ENCODE peak calls at places on chromosomes 5 and 9, in four cellular contexts. O, S, I and W are unnamed samples. For H3K4me1, the result is how much of the 10 kb centered on the place peaks cover.

GRCh38 chr5:54643679-54644078 is 126.1 kb downstream of the SNX18 start:
- DNase-seq in O (no peak), S (peak), I (no peak), W (no peak)

GRCh38 chr5:180523629-180524466 is 29.7 kb downstream of the CNOT6 start:
- DNase-seq in O (no peak), S (peak), I (no peak), W (no peak)

GRCh38 chr5:141945511-141946024 is 12.4 kb downstream of the PCDH12 start:
- DNase-seq in O (no peak), S (no peak), I (no peak), W (no peak)

GRCh38 chr9:12426198-12426864 is 266.9 kb upstream of the TYRP1 start:
- DNase-seq in O (no peak), S (peak), I (no peak), W (no peak)

GRCh38 chr5:163489055-163489744 is 16.2 kb upstream of the MAT2B start:
- DNase-seq in O (no peak), S (peak), I (peak), W (no peak)

GRCh38 chr9:17631396-17631795 is 52.5 kb downstream of the SH3GL2 start:
- DNase-seq in O (no peak), S (no peak), I (no peak), W (no peak)

GRCh38 chr5:132887326-132887725 is 13.9 kb downstream of the LEAP2 start:
- DNase-seq in O (no peak), S (no peak), I (no peak), W (no peak)

GRCh38 chr9:16139781-16140180 is 586.9 kb downstream of the CCDC171 start:
- DNase-seq in O (no peak), S (no peak), I (no peak), W (peak)

GRCh38 chr5:5881294-5881693 is 458.8 kb downstream of the ICE1 start:
- DNase-seq in O (no peak), S (no peak), I (no peak), W (no peak)

GRCh38 chr5:172288465-172288864 is 4.9 kb upstream of the UBTD2 start:
- DNase-seq in O (no peak), S (no peak), I (no peak), W (no peak)

GRCh38 chr9:86816366-86816765 is 130.9 kb downstream of the GAS1 start:
- DNase-seq in O (no peak), S (no peak), I (no peak), W (no peak)

GRCh38 chr5:19927919-19928318 is 60.1 kb downstream of the CDH18 start:
- DNase-seq in O (no peak), S (peak), I (no peak), W (no peak)

GRCh38 chr5:168372351-168372946 is 81.0 kb downstream of the WWC1 start:
- DNase-seq in O (no peak), S (no peak), I (no peak), W (no peak)

GRCh38 chr5:105907016-105907415 is 1763.7 kb downstream of the EFNA5 start:
- DNase-seq in O (no peak), S (no peak), I (no peak), W (no peak)

GRCh38 chr9:135376511-135377173 is 102.9 kb upstream of the PPP1R26 start:
- DNase-seq in O (no peak), S (no peak), I (no peak), W (no peak)

GRCh38 chr5:139903805-139904565 is 108.4 kb downstream of the PSD2 start:
- DNase-seq in O (peak), S (peak), I (no peak), W (no peak)

GRCh38 chr5:36193746-36194145 is 41.8 kb downstream of the SKP2 start:
- DNase-seq in O (no peak), S (no peak), I (no peak), W (no peak)

GRCh38 chr5:75265731-75266130 is 29.1 kb upstream of the ANKRD31 start:
- DNase-seq in O (no peak), S (peak), I (no peak), W (no peak)

GRCh38 chr5:107949688-107950341 is 279.1 kb upstream of the EFNA5 start:
- DNase-seq in O (no peak), S (no peak), I (no peak), W (no peak)

GRCh38 chr5:133108481-133108921 is 56.7 kb downstream of the HSPA4 start:
- DNase-seq in O (no peak), S (no peak), I (no peak), W (no peak)

GRCh38 chr9:5336683-5337082 is 3.0 kb downstream of the RLN1 start:
- DNase-seq in O (no peak), S (no peak), I (no peak), W (no peak)

GRCh38 chr9:126703330-126704156 is 89.8 kb downstream of the LMX1B start:
- DNase-seq in O (no peak), S (no peak), I (no peak), W (no peak)

GRCh38 chr5:177604656-177605055 is 4.7 kb downstream of the B4GALT7 start:
- DNase-seq in O (no peak), S (no peak), I (no peak), W (no peak)

GRCh38 chr9:109497193-109498165 is 628 bp downstream of the PTPN3 start:
- DNase-seq in O (peak), S (no peak), I (no peak), W (no peak)

GRCh38 chr5:6452622-6453504 is 4.2 kb downstream of the UBE2QL1 start:
- DNase-seq in O (no peak), S (no peak), I (no peak), W (peak)

GRCh38 chr9:92439921-92440750 is 15.9 kb upstream of the OMD start:
- DNase-seq in O (no peak), S (peak), I (no peak), W (no peak)

GRCh38 chr9:87676976-87677775 is 48.7 kb upstream of the CTSL start:
- DNase-seq in O (no peak), S (no peak), I (no peak), W (peak)

GRCh38 chr5:93578813-93579560 is 2.0 kb downstream of the NR2F1-AS1 start:
- DNase-seq in O (no peak), S (peak), I (no peak), W (no peak)

GRCh38 chr5:98349251-98349989 is 424.0 kb upstream of the RGMB start:
- DNase-seq in O (no peak), S (peak), I (no peak), W (no peak)

GRCh38 chr9:75467141-75467540 is 378.8 kb downstream of the OSTF1 start:
- DNase-seq in O (no peak), S (no peak), I (no peak), W (no peak)

GRCh38 chr9:129524848-129525345 is 96.0 kb downstream of the C9orf50 start:
- DNase-seq in O (no peak), S (no peak), I (no peak), W (no peak)

GRCh38 chr5:172362755-172363154 is 79.2 kb upstream of the UBTD2 start:
- DNase-seq in O (no peak), S (no peak), I (no peak), W (no peak)

GRCh38 chr5:123454236-123454911 is 31.2 kb upstream of the CEP120 start:
- DNase-seq in O (no peak), S (peak), I (no peak), W (no peak)

GRCh38 chr9:15227491-15227890 is 79.5 kb downstream of the TTC39B start:
- DNase-seq in O (no peak), S (no peak), I (no peak), W (no peak)

GRCh38 chr5:150053231-150053626 is 33.1 kb downstream of the CSF1R start:
- DNase-seq in O (no peak), S (peak), I (no peak), W (no peak)
- H3K27ac ChIP-seq in O (no peak), S (peak), I (no peak), W (no peak)

DNA sequence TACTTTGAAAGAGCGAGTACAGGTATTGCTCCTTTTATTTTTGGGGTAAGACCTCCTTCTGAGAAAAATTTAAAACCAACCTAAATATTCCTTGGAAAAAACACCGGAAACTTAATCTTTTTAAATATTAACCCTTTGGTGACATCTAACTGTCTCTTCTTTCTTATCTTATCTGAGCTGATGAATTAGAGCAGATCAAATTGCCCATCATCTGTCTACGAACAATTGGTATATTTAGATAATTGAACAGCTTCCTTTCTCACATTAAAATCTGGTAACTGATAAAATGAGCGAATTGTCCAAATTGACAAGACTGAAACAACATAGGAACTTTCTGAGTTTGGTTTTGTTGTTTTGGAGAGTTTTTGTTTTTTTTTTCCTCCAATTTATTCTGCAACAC is 2.0 kb downstream of the ISL1 start:
- DNase-seq in O (no peak), S (no peak), I (no peak), W (no peak)
- H3K4me1 ChIP-seq in O (under half), S (under half), I (under half), W (under half)

GRCh38 chr9:131289301-131290038 is at the start of gene PLPP7:
- DNase-seq in O (no peak), S (peak), I (no peak), W (peak)
- H3K4me3 ChIP-seq in O (peak), S (no peak), I (peak), W (peak)

DNA sequence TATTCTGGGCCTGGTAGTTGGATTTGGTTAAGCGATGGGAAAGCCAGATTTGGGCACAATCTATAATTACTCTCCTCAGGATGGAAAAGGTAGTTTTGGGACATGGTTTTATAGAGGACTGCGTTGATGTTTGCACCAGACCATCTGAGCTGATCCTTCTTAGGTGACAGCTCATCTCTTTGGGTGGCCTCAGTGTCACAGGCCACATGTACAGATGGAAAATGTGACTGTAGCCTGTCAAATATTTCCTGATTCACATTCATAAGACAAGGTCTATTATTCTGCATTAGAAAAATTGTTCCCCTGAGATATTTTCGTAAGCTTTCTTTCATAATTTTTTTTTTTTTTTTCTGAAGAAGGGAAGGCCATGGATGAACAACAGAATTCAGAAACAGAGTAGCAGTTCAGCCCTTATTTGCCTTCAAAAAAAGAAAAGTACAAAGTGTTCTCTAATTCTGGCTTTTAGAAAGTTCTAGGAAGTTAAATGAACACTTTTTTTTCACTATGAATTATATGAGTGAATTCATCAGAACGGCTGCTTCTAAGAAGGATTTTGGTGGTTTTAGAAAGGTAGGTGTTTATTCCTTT is 81.0 kb downstream of the NNT start:
- DNase-seq in O (no peak), S (no peak), I (no peak), W (no peak)
- H3K27ac ChIP-seq in O (peak), S (no peak), I (no peak), W (peak)

GRCh38 chr9:97758334-97758916 is 61.3 kb upstream of the XPA start:
- DNase-seq in O (no peak), S (no peak), I (no peak), W (no peak)

GRCh38 chr9:97756991-97757390 is 59.9 kb upstream of the XPA start:
- DNase-seq in O (no peak), S (no peak), I (no peak), W (no peak)

GRCh38 chr9:97753975-97754374 is 56.8 kb upstream of the XPA start:
- DNase-seq in O (no peak), S (no peak), I (no peak), W (no peak)

GRCh38 chr9:97753364-97753763 is 56.2 kb upstream of the XPA start:
- DNase-seq in O (no peak), S (no peak), I (no peak), W (no peak)

GRCh38 chr9:97755618-97756267 is 58.6 kb upstream of the XPA start:
- DNase-seq in O (no peak), S (no peak), I (no peak), W (no peak)
- H3K4me1 ChIP-seq in O (under half), S (under half), I (under half), W (under half)

GRCh38 chr9:20227166-20227874 is 395.0 kb downstream of the MLLT3 start:
- DNase-seq in O (no peak), S (no peak), I (no peak), W (no peak)

GRCh38 chr9:20228096-20228495 is 394.2 kb downstream of the MLLT3 start:
- DNase-seq in O (no peak), S (no peak), I (no peak), W (no peak)

GRCh38 chr9:20225841-20226240 is 396.5 kb downstream of the MLLT3 start:
- DNase-seq in O (no peak), S (no peak), I (no peak), W (no peak)

GRCh38 chr9:20226345-20226744 is 396.0 kb downstream of the MLLT3 start:
- DNase-seq in O (no peak), S (no peak), I (no peak), W (no peak)

DNA sequence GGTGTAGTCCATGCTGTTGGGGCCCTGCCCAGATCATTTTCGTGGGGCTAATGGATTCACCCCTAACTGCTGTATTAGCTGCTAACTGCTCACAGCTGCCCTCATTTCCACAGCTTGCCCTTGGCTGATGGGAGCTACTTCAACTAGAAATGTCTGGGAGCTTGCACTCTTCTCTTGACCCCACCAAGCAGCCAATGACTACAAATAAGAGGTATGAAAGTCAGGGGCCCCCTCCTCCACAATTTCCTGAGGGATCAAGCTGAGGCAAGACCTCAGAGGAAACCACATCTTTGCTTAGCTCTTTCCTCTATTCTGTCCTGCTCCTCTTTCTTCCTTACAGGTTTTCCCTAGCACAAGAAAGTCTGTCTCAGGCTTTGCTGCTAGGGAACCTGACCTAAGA is 397.5 kb downstream of the MLLT3 start:
- DNase-seq in O (no peak), S (no peak), I (no peak), W (no peak)
- H3K4me3 ChIP-seq in O (no peak), S (no peak), I (no peak), W (no peak)